ENCODE peak calls at places on chromosomes 4 and X, in four cellular contexts. B, P, Z and T are unnamed samples.

GRCh38 chrX:8748855-8749254 is 16.9 kb upstream of the ANOS1 start:
- DNase-seq in P (peak; percentile 43), Z (peak; percentile 29), B (peak; percentile 1), T (peak; percentile 37)

GRCh38 chr4:41360214-41360910 is 103.6 kb downstream of the UCHL1 start:
- DNase-seq in P (peak; percentile 20), B (peak; percentile 60), Z (peak; percentile 32), T (peak; percentile 68)

GRCh38 chr4:152957437-152958185 is 21.5 kb downstream of the FHDC1 start:
- DNase-seq in P (no peak), B (no peak), Z (peak; percentile 35), T (no peak)

GRCh38 chr4:134126955-134127354 is 74.6 kb downstream of the PABPC4L start:
- DNase-seq in P (no peak), B (no peak), Z (no peak), T (no peak)

GRCh38 chr4:8044699-8045098 is 105.0 kb upstream of the AFAP1 start:
- DNase-seq in P (no peak), B (peak; percentile 95), Z (peak; percentile 54), T (no peak)

GRCh38 chr4:41119867-41120295 is 94.5 kb downstream of the APBB2 start:
- DNase-seq in P (no peak), B (no peak), Z (no peak), T (no peak)

GRCh38 chr4:168486961-168487820 is 6.9 kb upstream of the DDX60L start:
- DNase-seq in B (no peak), P (peak; percentile 82), Z (peak; percentile 41), T (no peak)

GRCh38 chr4:64882311-64883086 is 473.2 kb upstream of the TECRL start:
- DNase-seq in Z (no peak), P (no peak), B (peak; percentile 59), T (no peak)

GRCh38 chr4:179536694-179537093 is 2094.5 kb upstream of the AGA start:
- DNase-seq in B (no peak), Z (no peak), P (no peak), T (no peak)